ENCODE peak calls at places on chromosomes 12 and 14, in six cellular contexts. One of them, this sample, is unnamed.

GRCh38 chr12:27366621-27367020 is 34.0 kb downstream of the BMAL2 start:
- DNase-seq in adipocyte: no peak
- DNase-seq in CD8-positive, alpha-beta T cell: no peak
- DNase-seq in sigmoid colon: no peak
- DNase-seq in OCI-LY7: no peak
- DNase-seq in fibroblast of lung: no peak
- DNase-seq in this sample: no peak

GRCh38 chr14:105066285-105067071 is 1.2 kb upstream of the GPR132 start:
- DNase-seq in adipocyte: no peak
- DNase-seq in CD8-positive, alpha-beta T cell: peak; percentile 32
- DNase-seq in sigmoid colon: no peak
- DNase-seq in OCI-LY7: no peak
- DNase-seq in fibroblast of lung: no peak
- DNase-seq in this sample: peak; percentile 76

GRCh38 chr14:70821916-70822705 is 12.8 kb upstream of the MAP3K9 start:
- DNase-seq in adipocyte: peak; percentile 83
- DNase-seq in CD8-positive, alpha-beta T cell: peak; percentile 49
- DNase-seq in sigmoid colon: peak; percentile 76
- DNase-seq in OCI-LY7: no peak
- DNase-seq in fibroblast of lung: peak; percentile 66
- DNase-seq in this sample: peak; percentile 93

GRCh38 chr12:112711507-112711906 is 80.0 kb upstream of the RPH3A start:
- DNase-seq in adipocyte: no peak
- DNase-seq in CD8-positive, alpha-beta T cell: no peak
- DNase-seq in sigmoid colon: no peak
- DNase-seq in OCI-LY7: no peak
- DNase-seq in fibroblast of lung: no peak
- DNase-seq in this sample: no peak

GRCh38 chr12:70576341-70577282 is 60.6 kb downstream of the PTPRB start:
- DNase-seq in adipocyte: peak; percentile 95
- DNase-seq in CD8-positive, alpha-beta T cell: no peak
- DNase-seq in sigmoid colon: no peak
- DNase-seq in OCI-LY7: peak; percentile 71
- DNase-seq in fibroblast of lung: peak; percentile 81
- DNase-seq in this sample: no peak

GRCh38 chr14:93619176-93619793 is 169.0 kb downstream of the PRIMA1 start:
- DNase-seq in adipocyte: peak; percentile 58
- DNase-seq in CD8-positive, alpha-beta T cell: no peak
- DNase-seq in sigmoid colon: no peak
- DNase-seq in OCI-LY7: peak; percentile 58
- DNase-seq in fibroblast of lung: peak; percentile 34
- DNase-seq in this sample: no peak

GRCh38 chr12:98736352-98737326 is 91.5 kb downstream of the APAF1 start:
- DNase-seq in adipocyte: peak; percentile 62
- DNase-seq in CD8-positive, alpha-beta T cell: no peak
- DNase-seq in sigmoid colon: no peak
- DNase-seq in OCI-LY7: no peak
- DNase-seq in fibroblast of lung: no peak
- DNase-seq in this sample: no peak

GRCh38 chr14:33707751-33708150 is 243.1 kb downstream of the EGLN3 start:
- DNase-seq in adipocyte: no peak
- DNase-seq in CD8-positive, alpha-beta T cell: no peak
- DNase-seq in sigmoid colon: no peak
- DNase-seq in OCI-LY7: no peak
- DNase-seq in fibroblast of lung: peak; percentile 88
- DNase-seq in this sample: no peak

GRCh38 chr14:100213956-100214767 is 24.8 kb upstream of the YY1 start:
- DNase-seq in adipocyte: peak; percentile 82
- DNase-seq in CD8-positive, alpha-beta T cell: peak; percentile 92
- DNase-seq in sigmoid colon: peak; percentile 94
- DNase-seq in OCI-LY7: peak; percentile 93
- DNase-seq in fibroblast of lung: peak; percentile 66
- DNase-seq in this sample: peak; percentile 93

GRCh38 chr14:25394791-25395391 is 344.9 kb upstream of the STXBP6 start:
- DNase-seq in adipocyte: no peak
- DNase-seq in CD8-positive, alpha-beta T cell: no peak
- DNase-seq in sigmoid colon: no peak
- DNase-seq in OCI-LY7: no peak
- DNase-seq in fibroblast of lung: no peak
- DNase-seq in this sample: no peak

GRCh38 chr14:102590667-102591099 is 1.8 kb upstream of the RCOR1 start:
- DNase-seq in adipocyte: peak; percentile 20
- DNase-seq in CD8-positive, alpha-beta T cell: no peak
- DNase-seq in sigmoid colon: no peak
- DNase-seq in OCI-LY7: peak; percentile 74
- DNase-seq in fibroblast of lung: peak; percentile 35
- DNase-seq in this sample: no peak

GRCh38 chr12:103745962-103746361 is 95.1 kb downstream of the NT5DC3 start:
- DNase-seq in adipocyte: no peak
- DNase-seq in CD8-positive, alpha-beta T cell: no peak
- DNase-seq in sigmoid colon: no peak
- DNase-seq in OCI-LY7: no peak
- DNase-seq in fibroblast of lung: no peak
- DNase-seq in this sample: no peak

GRCh38 chr12:132672678-132673077 is 14.5 kb downstream of the POLE start:
- DNase-seq in adipocyte: no peak
- DNase-seq in CD8-positive, alpha-beta T cell: no peak
- DNase-seq in sigmoid colon: peak; percentile 56
- DNase-seq in OCI-LY7: no peak
- DNase-seq in fibroblast of lung: no peak
- DNase-seq in this sample: no peak

GRCh38 chr14:55019968-55020554 is 6.8 kb downstream of the WDHD1 start:
- DNase-seq in adipocyte: no peak
- DNase-seq in CD8-positive, alpha-beta T cell: no peak
- DNase-seq in sigmoid colon: no peak
- DNase-seq in OCI-LY7: no peak
- DNase-seq in fibroblast of lung: peak; percentile 44
- DNase-seq in this sample: no peak

GRCh38 chr14:89617471-89618291 is 200.6 kb upstream of the FOXN3 start:
- DNase-seq in adipocyte: peak; percentile 75
- DNase-seq in CD8-positive, alpha-beta T cell: peak; percentile 45
- DNase-seq in sigmoid colon: no peak
- DNase-seq in OCI-LY7: peak; percentile 63
- DNase-seq in fibroblast of lung: peak; percentile 73
- DNase-seq in this sample: no peak

GRCh38 chr14:89566644-89567411 is 149.8 kb upstream of the FOXN3 start:
- DNase-seq in adipocyte: no peak
- DNase-seq in CD8-positive, alpha-beta T cell: no peak
- DNase-seq in sigmoid colon: no peak
- DNase-seq in OCI-LY7: no peak
- DNase-seq in fibroblast of lung: no peak
- DNase-seq in this sample: no peak

GRCh38 chr14:75393794-75394193 is 34.0 kb upstream of the JDP2 start:
- DNase-seq in adipocyte: no peak
- DNase-seq in CD8-positive, alpha-beta T cell: no peak
- DNase-seq in sigmoid colon: no peak
- DNase-seq in OCI-LY7: no peak
- DNase-seq in fibroblast of lung: no peak
- DNase-seq in this sample: no peak

GRCh38 chr12:96878704-96879103 is 28.4 kb upstream of the NEDD1 start:
- DNase-seq in adipocyte: peak; percentile 46
- DNase-seq in CD8-positive, alpha-beta T cell: no peak
- DNase-seq in sigmoid colon: no peak
- DNase-seq in OCI-LY7: no peak
- DNase-seq in fibroblast of lung: peak; percentile 97
- DNase-seq in this sample: no peak

GRCh38 chr12:117641885-117642284 is 280.5 kb upstream of the NOS1 start:
- DNase-seq in adipocyte: no peak
- DNase-seq in CD8-positive, alpha-beta T cell: no peak
- DNase-seq in sigmoid colon: no peak
- DNase-seq in OCI-LY7: no peak
- DNase-seq in fibroblast of lung: no peak
- DNase-seq in this sample: no peak

GRCh38 chr12:106135075-106135474 is 3.7 kb downstream of the NUAK1 start:
- DNase-seq in adipocyte: peak; percentile 65
- DNase-seq in CD8-positive, alpha-beta T cell: no peak
- DNase-seq in sigmoid colon: no peak
- DNase-seq in OCI-LY7: no peak
- DNase-seq in fibroblast of lung: peak; percentile 87
- DNase-seq in this sample: no peak

GRCh38 chr14:22536853-22537338 is 52.1 kb downstream of the DAD1 start:
- DNase-seq in adipocyte: peak; percentile 94
- DNase-seq in CD8-positive, alpha-beta T cell: peak; percentile 90
- DNase-seq in sigmoid colon: peak; percentile 86
- DNase-seq in OCI-LY7: no peak
- DNase-seq in fibroblast of lung: peak; percentile 98
- DNase-seq in this sample: peak; percentile 85

GRCh38 chr12:89179983-89180382 is 172.3 kb downstream of the DUSP6 start:
- DNase-seq in adipocyte: peak; percentile 94
- DNase-seq in CD8-positive, alpha-beta T cell: no peak
- DNase-seq in sigmoid colon: peak; percentile 82
- DNase-seq in OCI-LY7: no peak
- DNase-seq in fibroblast of lung: peak; percentile 72
- DNase-seq in this sample: no peak

GRCh38 chr14:23186913-23187654 is 3.6 kb upstream of the SLC7A8 start:
- DNase-seq in adipocyte: peak; percentile 88
- DNase-seq in CD8-positive, alpha-beta T cell: no peak
- DNase-seq in sigmoid colon: no peak
- DNase-seq in OCI-LY7: peak; percentile 65
- DNase-seq in fibroblast of lung: peak; percentile 53
- DNase-seq in this sample: no peak

GRCh38 chr12:116102019-116102418 is 175.5 kb downstream of the MED13L start:
- DNase-seq in adipocyte: no peak
- DNase-seq in CD8-positive, alpha-beta T cell: no peak
- DNase-seq in sigmoid colon: no peak
- DNase-seq in OCI-LY7: no peak
- DNase-seq in fibroblast of lung: no peak
- DNase-seq in this sample: no peak

GRCh38 chr14:75854247-75854799 is 127.5 kb downstream of the TGFB3 start:
- DNase-seq in adipocyte: no peak
- DNase-seq in CD8-positive, alpha-beta T cell: no peak
- DNase-seq in sigmoid colon: no peak
- DNase-seq in OCI-LY7: no peak
- DNase-seq in fibroblast of lung: no peak
- DNase-seq in this sample: no peak

GRCh38 chr14:51783765-51784164 is 76.6 kb upstream of the GNG2 start:
- DNase-seq in adipocyte: peak; percentile 85
- DNase-seq in CD8-positive, alpha-beta T cell: no peak
- DNase-seq in sigmoid colon: no peak
- DNase-seq in OCI-LY7: no peak
- DNase-seq in fibroblast of lung: peak; percentile 46
- DNase-seq in this sample: no peak

GRCh38 chr12:49338830-49339463 is 2.0 kb upstream of the C1QL4 start:
- DNase-seq in adipocyte: no peak
- DNase-seq in CD8-positive, alpha-beta T cell: no peak
- DNase-seq in sigmoid colon: peak; percentile 34
- DNase-seq in OCI-LY7: no peak
- DNase-seq in fibroblast of lung: no peak
- DNase-seq in this sample: no peak

GRCh38 chr12:51924551-51925399 is 17.5 kb downstream of the ACVRL1 start:
- DNase-seq in adipocyte: no peak
- DNase-seq in CD8-positive, alpha-beta T cell: no peak
- DNase-seq in sigmoid colon: no peak
- DNase-seq in OCI-LY7: no peak
- DNase-seq in fibroblast of lung: no peak
- DNase-seq in this sample: no peak

GRCh38 chr12:122063691-122064033 is 14.9 kb upstream of the MLXIP start:
- DNase-seq in adipocyte: no peak
- DNase-seq in CD8-positive, alpha-beta T cell: no peak
- DNase-seq in sigmoid colon: peak; percentile 80
- DNase-seq in OCI-LY7: no peak
- DNase-seq in fibroblast of lung: no peak
- DNase-seq in this sample: no peak
- H3K4me3 ChIP-seq in adipocyte: peak overlapping the region; percentile 48
- H3K4me3 ChIP-seq in CD8-positive, alpha-beta T cell: no peak overlapping the region
- H3K4me3 ChIP-seq in sigmoid colon: no peak overlapping the region
- H3K4me3 ChIP-seq in OCI-LY7: no peak overlapping the region
- H3K4me3 ChIP-seq in fibroblast of lung: no peak overlapping the region
- H3K4me3 ChIP-seq in this sample: peak overlapping the region; percentile 7

GRCh38 chr12:128318946-128319345 is 52.0 kb downstream of the TMEM132C start:
- DNase-seq in adipocyte: no peak
- DNase-seq in CD8-positive, alpha-beta T cell: no peak
- DNase-seq in sigmoid colon: no peak
- DNase-seq in OCI-LY7: no peak
- DNase-seq in fibroblast of lung: no peak
- DNase-seq in this sample: no peak
- H3K4me1 ChIP-seq in adipocyte: peaks cover 17% of the 10 kb centered on the region
- H3K4me1 ChIP-seq in CD8-positive, alpha-beta T cell: no peaks in the 10 kb centered on the region
- H3K4me1 ChIP-seq in sigmoid colon: no peaks in the 10 kb centered on the region
- H3K4me1 ChIP-seq in OCI-LY7: no peaks in the 10 kb centered on the region
- H3K4me1 ChIP-seq in fibroblast of lung: no peaks in the 10 kb centered on the region
- H3K4me1 ChIP-seq in this sample: no peaks in the 10 kb centered on the region

GRCh38 chr12:127519766-127520165 is 747.2 kb upstream of the TMEM132C start:
- DNase-seq in adipocyte: no peak
- DNase-seq in CD8-positive, alpha-beta T cell: no peak
- DNase-seq in sigmoid colon: no peak
- DNase-seq in OCI-LY7: no peak
- DNase-seq in fibroblast of lung: no peak
- DNase-seq in this sample: no peak
- H3K4me3 ChIP-seq in adipocyte: no peak overlapping the region
- H3K4me3 ChIP-seq in CD8-positive, alpha-beta T cell: no peak overlapping the region
- H3K4me3 ChIP-seq in sigmoid colon: no peak overlapping the region
- H3K4me3 ChIP-seq in OCI-LY7: no peak overlapping the region
- H3K4me3 ChIP-seq in fibroblast of lung: no peak overlapping the region
- H3K4me3 ChIP-seq in this sample: no peak overlapping the region

GRCh38 chr12:109737111-109737510 is 23.5 kb downstream of the FAM222A start:
- DNase-seq in adipocyte: no peak
- DNase-seq in CD8-positive, alpha-beta T cell: no peak
- DNase-seq in sigmoid colon: peak; percentile 40
- DNase-seq in OCI-LY7: no peak
- DNase-seq in fibroblast of lung: no peak
- DNase-seq in this sample: no peak
- H3K4me1 ChIP-seq in adipocyte: no peaks in the 10 kb centered on the region
- H3K4me1 ChIP-seq in CD8-positive, alpha-beta T cell: no peaks in the 10 kb centered on the region
- H3K4me1 ChIP-seq in sigmoid colon: no peaks in the 10 kb centered on the region
- H3K4me1 ChIP-seq in OCI-LY7: no peaks in the 10 kb centered on the region
- H3K4me1 ChIP-seq in fibroblast of lung: no peaks in the 10 kb centered on the region
- H3K4me1 ChIP-seq in this sample: no peaks in the 10 kb centered on the region

DNA sequence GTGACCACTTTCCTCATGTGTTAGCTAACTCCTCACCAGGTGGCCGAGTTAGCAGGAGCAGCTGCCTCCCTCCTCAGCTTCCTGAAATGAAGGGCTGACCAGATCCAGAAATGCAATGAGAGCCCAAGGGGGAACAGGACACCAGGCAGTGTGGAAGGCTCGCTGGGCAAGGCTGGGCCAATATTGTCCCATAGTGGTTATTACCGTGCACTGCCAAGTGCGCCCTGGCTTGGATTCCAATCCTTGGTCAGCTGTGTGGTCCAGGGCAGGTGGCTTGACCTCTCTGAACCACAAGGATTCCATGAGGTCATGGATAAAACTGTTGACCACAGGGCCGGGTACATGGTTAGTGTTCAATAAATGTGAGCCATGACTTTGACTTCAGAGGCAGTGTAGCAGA is 3.6 kb upstream of the HSPB8 start:
- DNase-seq in adipocyte: no peak
- DNase-seq in CD8-positive, alpha-beta T cell: no peak
- DNase-seq in sigmoid colon: no peak
- DNase-seq in OCI-LY7: no peak
- DNase-seq in fibroblast of lung: no peak
- DNase-seq in this sample: no peak
- H3K4me3 ChIP-seq in adipocyte: no peak overlapping the region
- H3K4me3 ChIP-seq in CD8-positive, alpha-beta T cell: no peak overlapping the region
- H3K4me3 ChIP-seq in sigmoid colon: no peak overlapping the region
- H3K4me3 ChIP-seq in OCI-LY7: no peak overlapping the region
- H3K4me3 ChIP-seq in fibroblast of lung: no peak overlapping the region
- H3K4me3 ChIP-seq in this sample: no peak overlapping the region